ENCODE peak calls at places on chromosomes 13 and 19, in nine cellular contexts. One of them, this sample, is unnamed.

GRCh38 chr13:95643814-95644598 is 500 bp downstream of the DZIP1 start:
- DNase-seq in Peyer's patch: no peak
- DNase-seq in fibroblast of mammary gland: peak
- DNase-seq in NCI-H345: peak
- DNase-seq in activated gamma-delta T cell treated with Interleukin-2 at 50 U/mL for 16 hours: no peak
- DNase-seq in caudate nucleus: peak
- DNase-seq in EL: peak
- DNase-seq in AG08395: peak
- DNase-seq in M059J: peak
- DNase-seq in this sample: no peak

GRCh38 chr13:44904982-44905381 is 84.3 kb downstream of the NUFIP1 start:
- DNase-seq in Peyer's patch: no peak
- DNase-seq in fibroblast of mammary gland: peak
- DNase-seq in NCI-H345: no peak
- DNase-seq in activated gamma-delta T cell treated with Interleukin-2 at 50 U/mL for 16 hours: no peak
- DNase-seq in caudate nucleus: no peak
- DNase-seq in EL: peak
- DNase-seq in AG08395: peak
- DNase-seq in M059J: peak
- DNase-seq in this sample: no peak

GRCh38 chr19:33620611-33621010 is 1.1 kb upstream of the CHST8 start:
- DNase-seq in Peyer's patch: no peak
- DNase-seq in fibroblast of mammary gland: no peak
- DNase-seq in NCI-H345: no peak
- DNase-seq in activated gamma-delta T cell treated with Interleukin-2 at 50 U/mL for 16 hours: no peak
- DNase-seq in caudate nucleus: no peak
- DNase-seq in EL: no peak
- DNase-seq in AG08395: no peak
- DNase-seq in M059J: no peak
- DNase-seq in this sample: no peak

GRCh38 chr19:43639507-43640423 is at the start of gene CADM4:
- DNase-seq in Peyer's patch: no peak
- DNase-seq in fibroblast of mammary gland: no peak
- DNase-seq in NCI-H345: peak
- DNase-seq in activated gamma-delta T cell treated with Interleukin-2 at 50 U/mL for 16 hours: peak
- DNase-seq in caudate nucleus: peak
- DNase-seq in EL: no peak
- DNase-seq in AG08395: no peak
- DNase-seq in M059J: no peak
- DNase-seq in this sample: no peak

GRCh38 chr13:56198350-56198749 is 942.4 kb upstream of the PRR20A start:
- DNase-seq in Peyer's patch: no peak
- DNase-seq in fibroblast of mammary gland: no peak
- DNase-seq in NCI-H345: no peak
- DNase-seq in activated gamma-delta T cell treated with Interleukin-2 at 50 U/mL for 16 hours: no peak
- DNase-seq in caudate nucleus: no peak
- DNase-seq in EL: no peak
- DNase-seq in AG08395: no peak
- DNase-seq in M059J: no peak
- DNase-seq in this sample: no peak

GRCh38 chr19:485583-486236 is 10.6 kb upstream of the MADCAM1 start:
- DNase-seq in Peyer's patch: no peak
- DNase-seq in fibroblast of mammary gland: peak
- DNase-seq in NCI-H345: peak
- DNase-seq in activated gamma-delta T cell treated with Interleukin-2 at 50 U/mL for 16 hours: no peak
- DNase-seq in caudate nucleus: peak
- DNase-seq in EL: peak
- DNase-seq in AG08395: no peak
- DNase-seq in M059J: peak
- DNase-seq in this sample: no peak

GRCh38 chr13:52738719-52739467 is 727 bp downstream of the CNMD start:
- DNase-seq in Peyer's patch: no peak
- DNase-seq in fibroblast of mammary gland: no peak
- DNase-seq in NCI-H345: no peak
- DNase-seq in activated gamma-delta T cell treated with Interleukin-2 at 50 U/mL for 16 hours: peak
- DNase-seq in caudate nucleus: peak
- DNase-seq in EL: no peak
- DNase-seq in AG08395: no peak
- DNase-seq in M059J: no peak
- DNase-seq in this sample: peak

GRCh38 chr19:40806385-40807146 is 7.6 kb downstream of the EGLN2 start:
- DNase-seq in Peyer's patch: peak
- DNase-seq in fibroblast of mammary gland: peak
- DNase-seq in NCI-H345: no peak
- DNase-seq in activated gamma-delta T cell treated with Interleukin-2 at 50 U/mL for 16 hours: peak
- DNase-seq in caudate nucleus: peak
- DNase-seq in EL: peak
- DNase-seq in AG08395: peak
- DNase-seq in M059J: no peak
- DNase-seq in this sample: peak

GRCh38 chr13:53017433-53017970 is 11.1 kb upstream of the OLFM4 start:
- DNase-seq in Peyer's patch: no peak
- DNase-seq in fibroblast of mammary gland: no peak
- DNase-seq in NCI-H345: no peak
- DNase-seq in activated gamma-delta T cell treated with Interleukin-2 at 50 U/mL for 16 hours: no peak
- DNase-seq in caudate nucleus: no peak
- DNase-seq in EL: no peak
- DNase-seq in AG08395: no peak
- DNase-seq in M059J: no peak
- DNase-seq in this sample: no peak

GRCh38 chr19:42054205-42054604 is 15.8 kb downstream of the GRIK5 start:
- DNase-seq in Peyer's patch: no peak
- DNase-seq in fibroblast of mammary gland: no peak
- DNase-seq in NCI-H345: no peak
- DNase-seq in activated gamma-delta T cell treated with Interleukin-2 at 50 U/mL for 16 hours: no peak
- DNase-seq in caudate nucleus: no peak
- DNase-seq in EL: no peak
- DNase-seq in AG08395: no peak
- DNase-seq in M059J: no peak
- DNase-seq in this sample: no peak

GRCh38 chr13:21075303-21076264 is 14.2 kb upstream of the LATS2 start:
- DNase-seq in Peyer's patch: no peak
- DNase-seq in fibroblast of mammary gland: peak
- DNase-seq in NCI-H345: no peak
- DNase-seq in activated gamma-delta T cell treated with Interleukin-2 at 50 U/mL for 16 hours: peak
- DNase-seq in caudate nucleus: no peak
- DNase-seq in EL: no peak
- DNase-seq in AG08395: no peak
- DNase-seq in M059J: no peak
- DNase-seq in this sample: peak

GRCh38 chr13:99312493-99312883 is 5.3 kb upstream of the GPR183 start:
- DNase-seq in Peyer's patch: peak
- DNase-seq in fibroblast of mammary gland: peak
- DNase-seq in NCI-H345: no peak
- DNase-seq in activated gamma-delta T cell treated with Interleukin-2 at 50 U/mL for 16 hours: no peak
- DNase-seq in caudate nucleus: no peak
- DNase-seq in EL: peak
- DNase-seq in AG08395: peak
- DNase-seq in M059J: peak
- DNase-seq in this sample: no peak

GRCh38 chr13:34863360-34864135 is 78.5 kb upstream of the NBEA start:
- DNase-seq in Peyer's patch: no peak
- DNase-seq in fibroblast of mammary gland: peak
- DNase-seq in NCI-H345: no peak
- DNase-seq in activated gamma-delta T cell treated with Interleukin-2 at 50 U/mL for 16 hours: no peak
- DNase-seq in caudate nucleus: no peak
- DNase-seq in EL: peak
- DNase-seq in AG08395: peak
- DNase-seq in M059J: peak
- DNase-seq in this sample: no peak

GRCh38 chr13:113209880-113210421 is 538 bp downstream of the CUL4A start:
- DNase-seq in Peyer's patch: peak
- DNase-seq in fibroblast of mammary gland: peak
- DNase-seq in NCI-H345: peak
- DNase-seq in activated gamma-delta T cell treated with Interleukin-2 at 50 U/mL for 16 hours: peak
- DNase-seq in caudate nucleus: peak
- DNase-seq in EL: peak
- DNase-seq in AG08395: peak
- DNase-seq in M059J: peak
- DNase-seq in this sample: peak

GRCh38 chr13:81393686-81394085 is 1052.8 kb upstream of the SPRY2 start:
- DNase-seq in Peyer's patch: no peak
- DNase-seq in fibroblast of mammary gland: no peak
- DNase-seq in NCI-H345: no peak
- DNase-seq in activated gamma-delta T cell treated with Interleukin-2 at 50 U/mL for 16 hours: no peak
- DNase-seq in caudate nucleus: no peak
- DNase-seq in EL: no peak
- DNase-seq in AG08395: no peak
- DNase-seq in M059J: no peak
- DNase-seq in this sample: no peak

GRCh38 chr19:11247391-11247790 is 8.0 kb downstream of the ANGPTL8 start:
- DNase-seq in Peyer's patch: no peak
- DNase-seq in fibroblast of mammary gland: peak
- DNase-seq in NCI-H345: no peak
- DNase-seq in activated gamma-delta T cell treated with Interleukin-2 at 50 U/mL for 16 hours: no peak
- DNase-seq in caudate nucleus: no peak
- DNase-seq in EL: no peak
- DNase-seq in AG08395: no peak
- DNase-seq in M059J: no peak
- DNase-seq in this sample: no peak

GRCh38 chr19:44635581-44636438 is 7.9 kb upstream of the PVR start:
- DNase-seq in Peyer's patch: no peak
- DNase-seq in fibroblast of mammary gland: peak
- DNase-seq in NCI-H345: no peak
- DNase-seq in activated gamma-delta T cell treated with Interleukin-2 at 50 U/mL for 16 hours: no peak
- DNase-seq in caudate nucleus: no peak
- DNase-seq in EL: peak
- DNase-seq in AG08395: peak
- DNase-seq in M059J: peak
- DNase-seq in this sample: no peak

GRCh38 chr13:113401452-113402415 is 37.8 kb upstream of the GRTP1 start:
- DNase-seq in Peyer's patch: no peak
- DNase-seq in fibroblast of mammary gland: no peak
- DNase-seq in NCI-H345: no peak
- DNase-seq in activated gamma-delta T cell treated with Interleukin-2 at 50 U/mL for 16 hours: no peak
- DNase-seq in caudate nucleus: no peak
- DNase-seq in EL: no peak
- DNase-seq in AG08395: no peak
- DNase-seq in M059J: no peak
- DNase-seq in this sample: no peak

GRCh38 chr13:40528881-40529280 is 137.6 kb downstream of the FOXO1 start:
- DNase-seq in Peyer's patch: no peak
- DNase-seq in fibroblast of mammary gland: no peak
- DNase-seq in NCI-H345: no peak
- DNase-seq in activated gamma-delta T cell treated with Interleukin-2 at 50 U/mL for 16 hours: no peak
- DNase-seq in caudate nucleus: no peak
- DNase-seq in EL: peak
- DNase-seq in AG08395: no peak
- DNase-seq in M059J: peak
- DNase-seq in this sample: no peak

GRCh38 chr13:27789495-27790303 is 2.6 kb upstream of the GSX1 start:
- DNase-seq in Peyer's patch: no peak
- DNase-seq in fibroblast of mammary gland: no peak
- DNase-seq in NCI-H345: no peak
- DNase-seq in activated gamma-delta T cell treated with Interleukin-2 at 50 U/mL for 16 hours: peak
- DNase-seq in caudate nucleus: no peak
- DNase-seq in EL: no peak
- DNase-seq in AG08395: no peak
- DNase-seq in M059J: no peak
- DNase-seq in this sample: no peak

GRCh38 chr13:44685641-44686040 is 109.5 kb upstream of the TSC22D1 start:
- DNase-seq in Peyer's patch: no peak
- DNase-seq in fibroblast of mammary gland: peak
- DNase-seq in NCI-H345: no peak
- DNase-seq in activated gamma-delta T cell treated with Interleukin-2 at 50 U/mL for 16 hours: no peak
- DNase-seq in caudate nucleus: no peak
- DNase-seq in EL: no peak
- DNase-seq in AG08395: no peak
- DNase-seq in M059J: peak
- DNase-seq in this sample: no peak

GRCh38 chr13:26855071-26855470 is 94.5 kb upstream of the GPR12 start:
- DNase-seq in Peyer's patch: no peak
- DNase-seq in fibroblast of mammary gland: no peak
- DNase-seq in NCI-H345: no peak
- DNase-seq in activated gamma-delta T cell treated with Interleukin-2 at 50 U/mL for 16 hours: no peak
- DNase-seq in caudate nucleus: no peak
- DNase-seq in EL: no peak
- DNase-seq in AG08395: no peak
- DNase-seq in M059J: no peak
- DNase-seq in this sample: no peak

GRCh38 chr19:33297401-33298145 is 4.8 kb downstream of the CEBPA start:
- DNase-seq in Peyer's patch: no peak
- DNase-seq in fibroblast of mammary gland: no peak
- DNase-seq in NCI-H345: no peak
- DNase-seq in activated gamma-delta T cell treated with Interleukin-2 at 50 U/mL for 16 hours: no peak
- DNase-seq in caudate nucleus: no peak
- DNase-seq in EL: no peak
- DNase-seq in AG08395: no peak
- DNase-seq in M059J: no peak
- DNase-seq in this sample: no peak

GRCh38 chr19:42370068-42370520 is 20.0 kb downstream of the CNFN start:
- DNase-seq in Peyer's patch: no peak
- DNase-seq in fibroblast of mammary gland: no peak
- DNase-seq in NCI-H345: peak
- DNase-seq in activated gamma-delta T cell treated with Interleukin-2 at 50 U/mL for 16 hours: no peak
- DNase-seq in caudate nucleus: no peak
- DNase-seq in EL: no peak
- DNase-seq in AG08395: no peak
- DNase-seq in M059J: no peak
- DNase-seq in this sample: no peak

GRCh38 chr19:37977992-37978391 is 71.0 kb downstream of the SIPA1L3 start:
- DNase-seq in Peyer's patch: peak
- DNase-seq in fibroblast of mammary gland: peak
- DNase-seq in NCI-H345: no peak
- DNase-seq in activated gamma-delta T cell treated with Interleukin-2 at 50 U/mL for 16 hours: no peak
- DNase-seq in caudate nucleus: no peak
- DNase-seq in EL: peak
- DNase-seq in AG08395: peak
- DNase-seq in M059J: peak
- DNase-seq in this sample: no peak

GRCh38 chr13:67123165-67123564 is 107.0 kb downstream of the PCDH9 start:
- DNase-seq in Peyer's patch: no peak
- DNase-seq in fibroblast of mammary gland: no peak
- DNase-seq in NCI-H345: no peak
- DNase-seq in activated gamma-delta T cell treated with Interleukin-2 at 50 U/mL for 16 hours: no peak
- DNase-seq in caudate nucleus: no peak
- DNase-seq in EL: no peak
- DNase-seq in AG08395: no peak
- DNase-seq in M059J: no peak
- DNase-seq in this sample: no peak

GRCh38 chr13:51759240-51759639 is 44.7 kb downstream of the DHRS12 start:
- DNase-seq in Peyer's patch: no peak
- DNase-seq in fibroblast of mammary gland: peak
- DNase-seq in NCI-H345: no peak
- DNase-seq in activated gamma-delta T cell treated with Interleukin-2 at 50 U/mL for 16 hours: no peak
- DNase-seq in caudate nucleus: no peak
- DNase-seq in EL: peak
- DNase-seq in AG08395: peak
- DNase-seq in M059J: peak
- DNase-seq in this sample: no peak

GRCh38 chr13:20297181-20297580 is 65.1 kb upstream of the GJB6 start:
- DNase-seq in Peyer's patch: no peak
- DNase-seq in fibroblast of mammary gland: no peak
- DNase-seq in NCI-H345: no peak
- DNase-seq in activated gamma-delta T cell treated with Interleukin-2 at 50 U/mL for 16 hours: no peak
- DNase-seq in caudate nucleus: no peak
- DNase-seq in EL: no peak
- DNase-seq in AG08395: no peak
- DNase-seq in M059J: no peak
- DNase-seq in this sample: no peak

GRCh38 chr19:6498294-6499036 is 3.6 kb downstream of the TUBB4A start:
- DNase-seq in Peyer's patch: no peak
- DNase-seq in fibroblast of mammary gland: no peak
- DNase-seq in NCI-H345: no peak
- DNase-seq in activated gamma-delta T cell treated with Interleukin-2 at 50 U/mL for 16 hours: no peak
- DNase-seq in caudate nucleus: no peak
- DNase-seq in EL: no peak
- DNase-seq in AG08395: no peak
- DNase-seq in M059J: no peak
- DNase-seq in this sample: no peak

This sample was measured in CD8-positive, alpha-beta T cell.